ENCODE peak calls at places on chromosomes 16 and 17, in four cellular contexts. U is ACHN, X is stomach, W is neuronal stem cell. B is an unnamed sample.

GRCh38 chr16:81170824-81171223 is 67.7 kb upstream of the BCO1 start:
- DNase-seq in U (no peak), X (no peak), W (no peak), B (no peak)

GRCh38 chr16:57144027-57144426 is 41.8 kb downstream of the PSME3IP1 start:
- DNase-seq in U (no peak), X (no peak), W (no peak), B (no peak)

GRCh38 chr17:64936117-64936516 is 16.8 kb upstream of the LRRC37A3 start:
- DNase-seq in U (no peak), X (no peak), W (no peak), B (no peak)

GRCh38 chr16:86500708-86501510 is 9.4 kb upstream of the FOXF1 start:
- DNase-seq in U (no peak), X (no peak), W (no peak), B (no peak)

GRCh38 chr16:58931436-58931835 is 197.3 kb upstream of the GOT2 start:
- DNase-seq in U (no peak), X (no peak), W (no peak), B (no peak)

GRCh38 chr16:54006693-54007092 is 279.9 kb downstream of the IRX3 start:
- DNase-seq in U (no peak), X (no peak), W (no peak), B (no peak)

GRCh38 chr17:80396680-80397387 is 18.1 kb upstream of the ENDOV start:
- DNase-seq in U (no peak), X (no peak), W (no peak), B (no peak)

GRCh38 chr17:79623786-79624657 is 13.2 kb upstream of the RBFOX3 start:
- DNase-seq in U (no peak), X (no peak), W (no peak), B (no peak)

GRCh38 chr16:67154578-67155304 is 3.9 kb upstream of the B3GNT9 start:
- DNase-seq in U (no peak), X (no peak), W (no peak), B (no peak)

GRCh38 chr16:9090101-9090959 is 1.1 kb upstream of the HAPSTR1 start:
- DNase-seq in U (no peak), X (peak; percentile 27), W (peak; percentile 48), B (no peak)

GRCh38 chr16:19138601-19139000 is 24.8 kb downstream of the ITPRIPL2 start:
- DNase-seq in U (no peak), X (peak; percentile 45), W (no peak), B (no peak)

GRCh38 chr17:73042809-73043685 is 49.4 kb downstream of the SLC39A11 start:
- DNase-seq in U (no peak), X (no peak), W (no peak), B (no peak)

GRCh38 chr16:1920727-1921155 is 2.5 kb upstream of the HS3ST6 start:
- DNase-seq in U (peak; percentile 35), X (peak; percentile 64), W (peak; percentile 65), B (no peak)

GRCh38 chr16:2979669-2980226 is 498 bp downstream of the PKMYT1 start:
- DNase-seq in U (no peak), X (no peak), W (no peak), B (no peak)

GRCh38 chr16:3461120-3461519 is 17.6 kb downstream of the NAA60 start:
- DNase-seq in U (no peak), X (no peak), W (no peak), B (no peak)

B was measured in SW480.